ENCODE peak calls at places on chromosome 10, in four cellular contexts. L, X, U and R are unnamed samples.

GRCh38 chr10:92575961-92576360 is 2.1 kb upstream of the IDE start:
- DNase-seq in L (no peak), X (peak; percentile 67), U (no peak), R (no peak)

GRCh38 chr10:122333037-122333436 is 41.5 kb upstream of the PLEKHA1 start:
- DNase-seq in L (no peak), X (no peak), U (no peak), R (no peak)

GRCh38 chr10:15266117-15266516 is 97.6 kb upstream of the NMT2 start:
- DNase-seq in L (no peak), X (no peak), U (no peak), R (no peak)

GRCh38 chr10:86868353-86868752 is 89.1 kb downstream of the MMRN2 start:
- DNase-seq in L (no peak), X (peak; percentile 32), U (no peak), R (no peak)

GRCh38 chr10:50275650-50276235 is 24.4 kb upstream of the ASAH2 start:
- DNase-seq in L (no peak), X (peak; percentile 47), U (peak; percentile 62), R (no peak)

GRCh38 chr10:97520520-97520919 is 21.8 kb downstream of the UBTD1 start:
- DNase-seq in L (no peak), X (no peak), U (no peak), R (no peak)

GRCh38 chr10:130218181-130218641 is 82.0 kb downstream of the GLRX3 start:
- DNase-seq in L (no peak), X (no peak), U (no peak), R (no peak)

GRCh38 chr10:118850418-118851061 is 95.8 kb upstream of the CACUL1 start:
- DNase-seq in L (no peak), X (peak; percentile 81), U (peak; percentile 74), R (peak; percentile 8)

GRCh38 chr10:118721005-118721876 is 33.5 kb downstream of the CACUL1 start:
- DNase-seq in L (peak; percentile 19), X (peak; percentile 79), U (peak; percentile 53), R (no peak)

GRCh38 chr10:131779661-131780394 is 121.0 kb upstream of the PPP2R2D start:
- DNase-seq in L (no peak), X (no peak), U (peak; percentile 10), R (no peak)

GRCh38 chr10:75220258-75220657 is 9.7 kb downstream of the VDAC2 start:
- DNase-seq in L (no peak), X (no peak), U (no peak), R (no peak)

GRCh38 chr10:104666106-104666505 is 25.0 kb downstream of the SORCS3 start:
- DNase-seq in L (no peak), X (no peak), U (no peak), R (no peak)

GRCh38 chr10:88342733-88343310 is 240.3 kb downstream of the RNLS start:
- DNase-seq in L (no peak), X (no peak), U (no peak), R (no peak)

GRCh38 chr10:99374526-99374925 is 45.4 kb downstream of the CNNM1 start:
- DNase-seq in L (no peak), X (peak; percentile 56), U (no peak), R (no peak)

GRCh38 chr10:23200997-23201652 is 9.0 kb downstream of the PTF1A start:
- DNase-seq in L (no peak), X (no peak), U (no peak), R (no peak)

GRCh38 chr10:107434201-107434600 is 269.7 kb upstream of the SORCS1 start:
- DNase-seq in L (no peak), X (no peak), U (no peak), R (no peak)

GRCh38 chr10:32377458-32378370 is 30.8 kb upstream of the EPC1 start:
- DNase-seq in L (no peak), X (peak; percentile 67), U (no peak), R (no peak)

GRCh38 chr10:86389441-86390193 is 23.0 kb upstream of the GRID1 start:
- DNase-seq in L (no peak), X (no peak), U (peak; percentile 74), R (no peak)

GRCh38 chr10:19853839-19854238 is 37.6 kb downstream of the PLXDC2 start:
- DNase-seq in L (no peak), X (no peak), U (no peak), R (no peak)

GRCh38 chr10:131790021-131790420 is 110.8 kb upstream of the PPP2R2D start:
- DNase-seq in L (no peak), X (peak; percentile 1), U (peak; percentile 15), R (no peak)

GRCh38 chr10:22503315-22504090 is 158.2 kb downstream of the SPAG6 start:
- DNase-seq in L (no peak), X (no peak), U (no peak), R (no peak)

GRCh38 chr10:25556457-25556856 is 377.6 kb upstream of the MYO3A start:
- DNase-seq in L (no peak), X (peak; percentile 95), U (no peak), R (no peak)

GRCh38 chr10:102233997-102234396 is 7.3 kb downstream of the PITX3 start:
- DNase-seq in L (no peak), X (no peak), U (no peak), R (no peak)

GRCh38 chr10:114519306-114519669 is 115.0 kb upstream of the AFAP1L2 start:
- DNase-seq in L (no peak), X (no peak), U (peak; percentile 90), R (no peak)

GRCh38 chr10:33114451-33114944 is 156.5 kb upstream of the ITGB1 start:
- DNase-seq in L (no peak), X (peak; percentile 73), U (no peak), R (no peak)

GRCh38 chr10:3982746-3983442 is 197.9 kb upstream of the KLF6 start:
- DNase-seq in L (no peak), X (no peak), U (no peak), R (no peak)

GRCh38 chr10:16976803-16977202 is 152.8 kb downstream of the CUBN start:
- DNase-seq in L (no peak), X (no peak), U (no peak), R (no peak)

GRCh38 chr10:118971876-118972275 is 57.6 kb upstream of the NANOS1 start:
- DNase-seq in L (no peak), X (no peak), U (no peak), R (no peak)

GRCh38 chr10:79234391-79235318 is 112.6 kb upstream of the PPIF start:
- DNase-seq in L (no peak), X (no peak), U (no peak), R (no peak)

GRCh38 chr10:79019441-79019840 is 49.3 kb upstream of the ZMIZ1 start:
- DNase-seq in L (no peak), X (no peak), U (no peak), R (no peak)

GRCh38 chr10:79159785-79160184 is 91.0 kb downstream of the ZMIZ1 start:
- DNase-seq in L (peak; percentile 47), X (peak; percentile 70), U (no peak), R (no peak)

GRCh38 chr10:101062231-101063161 is 707 bp downstream of the KAZALD1 start:
- DNase-seq in L (no peak), X (peak; percentile 43), U (peak; percentile 76), R (no peak)

GRCh38 chr10:123563581-123563855 is 102.6 kb upstream of the GPR26 start:
- DNase-seq in L (no peak), X (no peak), U (no peak), R (no peak)

GRCh38 chr10:133324198-133324792 is 12.4 kb downstream of the CALY start:
- DNase-seq in L (no peak), X (peak; percentile 27), U (peak; percentile 87), R (no peak)

GRCh38 chr10:117503170-117503885 is 39.2 kb upstream of the EMX2 start:
- DNase-seq in L (no peak), X (peak; percentile 7), U (no peak), R (no peak)

GRCh38 chr10:74799840-74800239 is 26.6 kb upstream of the KAT6B start:
- DNase-seq in L (no peak), X (peak; percentile 98), U (no peak), R (peak; percentile 51)

GRCh38 chr10:86649471-86650150 is 4.7 kb upstream of the OPN4 start:
- DNase-seq in L (peak; percentile 1), X (no peak), U (peak; percentile 11), R (no peak)

DNA sequence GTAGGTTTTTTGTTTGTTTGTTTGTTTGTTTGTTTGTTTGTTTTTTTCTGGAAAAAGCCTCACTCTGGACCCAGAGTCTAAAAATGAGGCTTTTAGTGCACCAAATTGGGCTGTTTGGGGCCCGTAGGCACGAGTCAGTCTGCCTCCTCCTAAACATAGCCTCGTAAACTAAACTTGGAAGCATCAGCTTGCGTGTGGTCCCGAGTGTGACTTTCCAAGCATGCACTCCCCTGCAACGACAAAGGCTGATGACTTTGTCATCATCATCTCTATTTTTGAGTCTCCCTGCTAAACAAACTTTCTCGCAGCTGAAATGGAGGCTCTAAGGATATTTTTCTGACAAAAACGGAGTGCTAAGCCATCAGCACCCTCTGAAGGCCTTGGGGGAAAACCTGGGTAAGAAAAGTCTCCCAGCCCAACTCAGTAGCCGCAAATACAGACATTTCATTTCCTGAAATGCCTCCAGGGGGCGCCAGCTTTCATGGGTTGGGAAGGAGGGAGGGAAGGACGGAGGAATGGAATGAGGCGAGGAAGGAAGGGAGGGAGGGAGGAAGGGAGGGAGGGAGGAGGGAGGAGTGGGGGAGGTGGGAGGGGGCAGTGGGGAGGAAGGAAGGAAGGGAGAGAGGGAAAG is 245.9 kb downstream of the KCNMA1 start:
- DNase-seq in L (peak; percentile 65), X (peak; percentile 95), U (peak; percentile 78), R (peak; percentile 66)
- H3K4me3 ChIP-seq in L (peak overlapping the region; percentile 6), X (no peak overlapping the region), U (no peak overlapping the region), R (no peak overlapping the region)

GRCh38 chr10:73590881-73591577 is at the start of gene USP54:
- DNase-seq in L (no peak), X (peak; percentile 76), U (no peak), R (no peak)
- H3K4me3 ChIP-seq in L (peak within 1 kb of the TSS; percentile 48), X (no peak within 1 kb of the TSS), U (no peak within 1 kb of the TSS), R (no peak within 1 kb of the TSS)

GRCh38 chr10:94358480-94358879 is 4.3 kb downstream of the NOC3L start:
- DNase-seq in L (no peak), X (peak; percentile 91), U (no peak), R (peak; percentile 77)

GRCh38 chr10:94362360-94363250 is at the start of gene NOC3L:
- DNase-seq in L (peak; percentile 85), X (peak; percentile 94), U (peak; percentile 97), R (peak; percentile 69)

GRCh38 chr10:94363251-94363565 is 469 bp upstream of the NOC3L start:
- DNase-seq in L (no peak), X (no peak), U (no peak), R (no peak)

GRCh38 chr10:94364480-94364879 is 1.7 kb upstream of the NOC3L start:
- DNase-seq in L (no peak), X (no peak), U (no peak), R (no peak)

DNA sequence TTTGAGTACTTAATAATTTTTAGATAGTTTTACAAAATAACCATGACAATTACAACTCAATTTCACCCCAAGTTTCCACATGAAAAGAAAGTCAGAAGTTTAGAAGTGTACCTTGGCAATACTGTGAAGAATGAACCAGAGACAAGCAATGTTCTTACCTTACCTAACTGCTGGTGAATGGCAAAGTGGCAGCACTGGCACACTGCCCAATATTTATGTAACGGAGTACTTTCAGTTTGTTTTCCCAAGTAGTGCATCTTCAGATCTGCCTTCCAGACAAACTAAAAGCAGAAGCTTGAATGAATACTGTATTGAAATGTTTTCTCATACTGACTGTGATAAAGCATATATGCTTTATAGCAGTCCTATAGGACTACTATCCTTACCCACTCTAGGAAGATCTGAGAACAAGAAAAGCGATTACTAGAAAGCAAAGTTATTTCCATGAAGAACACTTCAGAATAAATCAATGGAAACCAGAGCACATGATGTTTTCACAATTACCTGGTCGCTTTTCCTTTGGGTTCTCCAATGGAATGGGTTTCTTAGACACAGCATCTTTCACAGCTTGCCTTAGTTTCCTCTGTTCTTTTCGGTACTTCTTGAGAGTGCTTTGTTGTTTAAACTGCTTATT is 1.5 kb downstream of the NOC3L start:
- DNase-seq in L (no peak), X (peak; percentile 34), U (peak; percentile 53), R (no peak)
- H3K4me3 ChIP-seq in L (no peak overlapping the region), X (no peak overlapping the region), U (peak overlapping the region; percentile 90), R (no peak overlapping the region)

GRCh38 chr10:96395931-96396877 is 37.4 kb upstream of the OPALIN start:
- DNase-seq in L (no peak), X (peak; percentile 80), U (peak; percentile 72), R (no peak)
- H3K4me3 ChIP-seq in L (no peak overlapping the region), X (no peak overlapping the region), U (no peak overlapping the region), R (no peak overlapping the region)